ENCODE peak calls at places on chromosome 3, in nine cellular contexts. U is effector memory CD4-positive, alpha-beta T cell; X is stomach; H is left cardiac atrium; L is hepatocyte; D is iris pigment epithelial cell; I is retinal pigment epithelial cell; G is AG10803; N is dorsolateral prefrontal cortex. P is an unnamed sample.

GRCh38 chr3:88149146-88149515 is 628 bp upstream of the C3orf38 start:
- DNase-seq in U (no peak), X (no peak), H (no peak), L (no peak), D (peak), I (no peak), G (peak), N (no peak), P (no peak)

GRCh38 chr3:31541102-31541501 is 8.4 kb downstream of the STT3B start:
- DNase-seq in U (no peak), X (no peak), H (no peak), L (no peak), D (no peak), I (no peak), G (no peak), N (no peak), P (no peak)

GRCh38 chr3:34202975-34203374 is 404.5 kb downstream of the PDCD6IP start:
- DNase-seq in U (no peak), X (no peak), H (no peak), L (no peak), D (no peak), I (no peak), G (no peak), N (no peak), P (no peak)

GRCh38 chr3:8524249-8524648 is 22.6 kb downstream of the LMCD1 start:
- DNase-seq in U (no peak), X (no peak), H (no peak), L (no peak), D (no peak), I (no peak), G (no peak), N (no peak), P (no peak)

GRCh38 chr3:132709761-132710160 is 12.4 kb downstream of the NPHP3 start:
- DNase-seq in U (no peak), X (no peak), H (no peak), L (no peak), D (no peak), I (no peak), G (no peak), N (no peak), P (no peak)

GRCh38 chr3:35737527-35737926 is 98.2 kb downstream of the ARPP21 start:
- DNase-seq in U (no peak), X (no peak), H (no peak), L (no peak), D (no peak), I (no peak), G (no peak), N (no peak), P (no peak)

GRCh38 chr3:36372534-36372935 is 7.8 kb upstream of the STAC start:
- DNase-seq in U (no peak), X (no peak), H (no peak), L (no peak), D (peak), I (peak), G (peak), N (no peak), P (no peak)

GRCh38 chr3:79032686-79033318 is 735.0 kb downstream of the ROBO1 start:
- DNase-seq in U (no peak), X (no peak), H (no peak), L (peak), D (peak), I (no peak), G (peak), N (no peak), P (no peak)

GRCh38 chr3:179615458-179616173 is 11.0 kb downstream of the NDUFB5 start:
- DNase-seq in U (no peak), X (no peak), H (no peak), L (no peak), D (peak), I (no peak), G (peak), N (no peak), P (no peak)

P was measured in effector CD4-positive, alpha-beta T cell.